ENCODE peak calls at places on chromosome 11, in eight cellular contexts. U, E, J, G, P, X, V and I are unnamed samples.

GRCh38 chr11:61037694-61038093 is 64.6 kb upstream of the CD5 start:
- DNase-seq in U (no peak), E (no peak), J (no peak), G (no peak), P (no peak), X (no peak), V (no peak), I (no peak)

GRCh38 chr11:61342207-61342803 is 9.3 kb downstream of the TKFC start:
- DNase-seq in U (peak; percentile 90), E (no peak), J (no peak), G (no peak), P (no peak), X (no peak), V (no peak), I (no peak)

GRCh38 chr11:116542386-116542785 is 230.4 kb downstream of the BUD13 start:
- DNase-seq in U (no peak), E (no peak), J (no peak), G (no peak), P (no peak), X (no peak), V (no peak), I (no peak)

GRCh38 chr11:9527481-9528140 is 45.9 kb upstream of the WEE1 start:
- DNase-seq in U (peak; percentile 48), E (no peak), J (no peak), G (no peak), P (peak; percentile 38), X (no peak), V (peak; percentile 42), I (no peak)

GRCh38 chr11:94574193-94574961 is 7.2 kb downstream of the PIWIL4 start:
- DNase-seq in U (no peak), E (no peak), J (peak; percentile 16), G (no peak), P (no peak), X (no peak), V (no peak), I (no peak)

GRCh38 chr11:108498046-108498815 is at the start of gene POGLUT3:
- DNase-seq in U (peak; percentile 55), E (peak; percentile 35), J (peak; percentile 61), G (peak; percentile 64), P (peak; percentile 29), X (peak; percentile 88), V (peak; percentile 53), I (peak; percentile 63)

GRCh38 chr11:506238-506949 is 648 bp downstream of the RNH1 start:
- DNase-seq in U (peak; percentile 93), E (peak; percentile 96), J (peak; percentile 99), G (peak; percentile 98), P (peak; percentile 92), X (peak; percentile 99), V (peak; percentile 99), I (peak; percentile 98)

GRCh38 chr11:35185696-35186095 is 46.7 kb downstream of the CD44 start:
- DNase-seq in U (no peak), E (no peak), J (no peak), G (no peak), P (no peak), X (peak; percentile 54), V (no peak), I (no peak)

GRCh38 chr11:35969089-35970046 is 25.5 kb downstream of the LDLRAD3 start:
- DNase-seq in U (no peak), E (no peak), J (no peak), G (peak; percentile 10), P (no peak), X (no peak), V (peak; percentile 18), I (no peak)

GRCh38 chr11:94332814-94333213 is 28.4 kb downstream of the IZUMO1R start:
- DNase-seq in U (no peak), E (no peak), J (no peak), G (no peak), P (no peak), X (no peak), V (no peak), I (no peak)

DNA sequence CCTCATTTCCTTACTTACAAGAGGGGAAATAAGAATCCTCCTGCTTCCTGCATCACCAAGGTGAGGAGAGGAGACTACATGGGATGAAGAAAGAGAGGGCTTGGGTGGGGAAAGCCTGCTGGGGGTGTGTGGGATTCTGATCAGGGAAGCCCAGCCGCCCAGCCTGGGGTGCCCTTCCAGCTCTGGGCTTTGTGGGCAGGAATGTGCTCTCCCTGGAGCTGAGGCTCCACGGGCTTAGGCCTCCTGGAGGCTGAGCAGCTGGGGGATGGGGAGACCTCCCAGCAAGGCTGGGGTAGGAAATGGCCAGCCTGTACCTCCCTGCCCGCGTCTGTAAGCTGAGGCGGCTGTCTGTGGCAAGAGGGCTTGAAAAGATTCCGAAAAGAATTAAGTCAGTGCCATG is 206.1 kb downstream of the GRIK4 start:
- DNase-seq in U (no peak), E (no peak), J (no peak), G (no peak), P (no peak), X (peak; percentile 28), V (no peak), I (no peak)
- H3K27ac ChIP-seq in U (no peak overlapping the region), E (no peak overlapping the region), J (no peak overlapping the region), G (no peak overlapping the region), P (no peak overlapping the region), X (no peak overlapping the region), V (no peak overlapping the region), I (no peak overlapping the region)

GRCh38 chr11:106398396-106399074 is 321.1 kb downstream of the AASDHPPT start:
- DNase-seq in U (peak; percentile 40), E (peak; percentile 3), J (no peak), G (no peak), P (no peak), X (no peak), V (no peak), I (no peak)

GRCh38 chr11:106399624-106400023 is 322.2 kb downstream of the AASDHPPT start:
- DNase-seq in U (no peak), E (no peak), J (no peak), G (no peak), P (no peak), X (no peak), V (no peak), I (no peak)

GRCh38 chr11:106395716-106396349 is 318.4 kb downstream of the AASDHPPT start:
- DNase-seq in U (no peak), E (no peak), J (no peak), G (no peak), P (no peak), X (no peak), V (no peak), I (no peak)

GRCh38 chr11:106399075-106399500 is 321.6 kb downstream of the AASDHPPT start:
- DNase-seq in U (peak; percentile 75), E (peak; percentile 47), J (peak; percentile 66), G (no peak), P (peak; percentile 52), X (peak; percentile 42), V (no peak), I (no peak)

GRCh38 chr11:106397787-106398355 is 320.4 kb downstream of the AASDHPPT start:
- DNase-seq in U (no peak), E (no peak), J (no peak), G (no peak), P (no peak), X (peak; percentile 27), V (no peak), I (no peak)
- H3K4me3 ChIP-seq in U (no peak overlapping the region), E (no peak overlapping the region), J (no peak overlapping the region), G (no peak overlapping the region), P (no peak overlapping the region), X (no peak overlapping the region), V (no peak overlapping the region), I (no peak overlapping the region)

GRCh38 chr11:83036701-83037100 is 35.0 kb downstream of the RAB30 start:
- DNase-seq in U (no peak), E (no peak), J (no peak), G (no peak), P (no peak), X (no peak), V (no peak), I (no peak)

GRCh38 chr11:83033367-83033766 is 38.3 kb downstream of the RAB30 start:
- DNase-seq in U (no peak), E (no peak), J (no peak), G (no peak), P (no peak), X (no peak), V (no peak), I (no peak)

GRCh38 chr11:83034673-83035014 is 37.1 kb downstream of the RAB30 start:
- DNase-seq in U (no peak), E (no peak), J (no peak), G (no peak), P (no peak), X (no peak), V (no peak), I (no peak)

GRCh38 chr11:83035070-83035854 is 36.4 kb downstream of the RAB30 start:
- DNase-seq in U (no peak), E (no peak), J (peak; percentile 29), G (no peak), P (no peak), X (no peak), V (no peak), I (no peak)

GRCh38 chr11:83033972-83034672 is 37.6 kb downstream of the RAB30 start:
- DNase-seq in U (no peak), E (no peak), J (peak; percentile 41), G (peak; percentile 63), P (peak; percentile 65), X (peak; percentile 35), V (peak; percentile 48), I (no peak)
- H3K27ac ChIP-seq in U (no peak overlapping the region), E (peak overlapping the region; percentile 60), J (peak overlapping the region; percentile 77), G (peak overlapping the region; percentile 83), P (peak overlapping the region; percentile 71), X (no peak overlapping the region), V (peak overlapping the region; percentile 53), I (no peak overlapping the region)

GRCh38 chr11:130159139-130159538 is 443 bp upstream of the ST14 start:
- DNase-seq in U (no peak), E (no peak), J (no peak), G (no peak), P (no peak), X (no peak), V (no peak), I (no peak)

GRCh38 chr11:130162733-130163132 is 3.2 kb downstream of the ST14 start:
- DNase-seq in U (no peak), E (no peak), J (no peak), G (peak; percentile 68), P (no peak), X (no peak), V (peak; percentile 51), I (no peak)

GRCh38 chr11:130161441-130161840 is 1.9 kb downstream of the ST14 start:
- DNase-seq in U (no peak), E (no peak), J (no peak), G (no peak), P (no peak), X (no peak), V (no peak), I (no peak)

GRCh38 chr11:130159657-130160459 is at the start of gene ST14:
- DNase-seq in U (no peak), E (no peak), J (no peak), G (peak; percentile 89), P (no peak), X (peak; percentile 58), V (peak; percentile 89), I (no peak)

DNA sequence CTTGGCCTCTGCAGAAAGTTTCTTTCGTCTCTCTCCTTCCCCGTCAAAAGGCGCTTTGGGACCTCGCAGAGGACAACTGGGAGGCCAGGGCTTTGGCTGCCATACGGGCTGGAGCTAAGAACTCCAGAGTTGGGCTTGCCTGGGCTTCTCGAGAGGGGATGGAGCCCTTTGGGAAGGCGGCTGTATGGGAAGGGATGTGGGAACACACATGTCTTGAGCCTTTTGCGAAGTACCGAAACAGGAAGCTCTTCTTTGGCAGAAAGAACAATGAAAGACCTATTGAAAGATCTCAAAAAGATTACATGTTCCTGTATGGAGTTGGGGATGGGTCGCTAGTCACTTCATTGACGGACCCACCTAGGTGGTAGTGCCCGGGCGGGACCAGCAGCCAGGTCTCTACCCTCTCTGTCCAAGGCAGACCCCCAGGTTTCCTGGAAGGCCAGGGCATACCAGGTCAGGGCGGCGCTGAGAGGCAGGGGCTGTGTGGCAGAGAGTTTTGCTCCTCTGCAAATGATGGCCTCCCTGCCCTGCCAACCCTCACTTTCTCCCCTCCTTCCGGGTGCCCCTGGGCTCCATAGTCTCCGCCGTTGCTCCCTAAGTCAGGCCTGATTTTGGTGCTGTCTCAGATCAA is 993 bp downstream of the ST14 start:
- DNase-seq in U (no peak), E (no peak), J (no peak), G (no peak), P (no peak), X (peak; percentile 19), V (peak; percentile 52), I (no peak)
- H3K4me3 ChIP-seq in U (no peak overlapping the region), E (no peak overlapping the region), J (peak overlapping the region; percentile 47), G (peak overlapping the region; percentile 63), P (no peak overlapping the region), X (peak overlapping the region; percentile 47), V (peak overlapping the region; percentile 67), I (no peak overlapping the region)